ENCODE peak calls at places on chromosome 22, in nine cellular contexts. C is CD8-positive, alpha-beta T cell; O is CD4-positive, alpha-beta memory T cell; K is lung; W is NCI-H460; M is endothelial cell; E is CD4-positive, alpha-beta T cell; G is posterior vena cava; V is AG08396. F is an unnamed sample.

GRCh38 chr22:46436595-46437163 is 100.7 kb downstream of the CELSR1 start:
- DNase-seq in C (no peak), O (no peak), K (no peak), W (no peak), M (no peak), E (no peak), G (no peak), V (no peak), F (no peak)

GRCh38 chr22:24965822-24966626 is 13.5 kb downstream of the KIAA1671 start:
- DNase-seq in C (no peak), O (no peak), K (peak), W (no peak), M (no peak), E (no peak), G (no peak), V (no peak), F (no peak)

GRCh38 chr22:47633111-47633510 is 870.7 kb downstream of the TBC1D22A start:
- DNase-seq in C (no peak), O (no peak), K (no peak), W (no peak), M (no peak), E (no peak), G (no peak), V (no peak), F (no peak)

GRCh38 chr22:39265143-39265542 is 20.4 kb upstream of the PDGFB start:
- DNase-seq in C (no peak), O (no peak), K (no peak), W (no peak), M (no peak), E (no peak), G (no peak), V (no peak), F (no peak)

GRCh38 chr22:24175160-24175808 is 6.0 kb upstream of the SUSD2 start:
- DNase-seq in C (peak), O (peak), K (peak), W (peak), M (peak), E (peak), G (peak), V (peak), F (peak)

GRCh38 chr22:36211237-36211881 is 9.8 kb upstream of the APOL4 start:
- DNase-seq in C (no peak), O (no peak), K (no peak), W (no peak), M (no peak), E (no peak), G (no peak), V (no peak), F (peak)

GRCh38 chr22:30310881-30311771 is 15.6 kb downstream of the TBC1D10A start:
- DNase-seq in C (no peak), O (no peak), K (peak), W (no peak), M (no peak), E (no peak), G (no peak), V (peak), F (no peak)

GRCh38 chr22:28142361-28142801 is 223.3 kb upstream of the PITPNB start:
- DNase-seq in C (no peak), O (no peak), K (no peak), W (no peak), M (no peak), E (no peak), G (no peak), V (peak), F (no peak)

GRCh38 chr22:49390954-49391353 is 436.7 kb downstream of the BRD1 start:
- DNase-seq in C (no peak), O (no peak), K (no peak), W (no peak), M (no peak), E (no peak), G (no peak), V (no peak), F (no peak)

GRCh38 chr22:44246615-44247326 is 66.0 kb downstream of the SHISAL1 start:
- DNase-seq in C (no peak), O (no peak), K (peak), W (no peak), M (no peak), E (no peak), G (no peak), V (no peak), F (no peak)

GRCh38 chr22:50208430-50208938 is 7.7 kb downstream of the SELENOO start:
- DNase-seq in C (no peak), O (no peak), K (no peak), W (no peak), M (no peak), E (no peak), G (no peak), V (no peak), F (no peak)

GRCh38 chr22:24588370-24588755 is 4.5 kb downstream of the LRRC75B start:
- DNase-seq in C (no peak), O (no peak), K (no peak), W (no peak), M (no peak), E (no peak), G (peak), V (no peak), F (peak)

GRCh38 chr22:28931844-28932561 is 48.6 kb downstream of the ZNRF3 start:
- DNase-seq in C (no peak), O (no peak), K (no peak), W (no peak), M (no peak), E (no peak), G (no peak), V (no peak), F (no peak)

GRCh38 chr22:39748877-39749276 is 144.7 kb downstream of the ENTHD1 start:
- DNase-seq in C (no peak), O (no peak), K (no peak), W (peak), M (no peak), E (no peak), G (no peak), V (peak), F (no peak)

GRCh38 chr22:37281646-37282384 is 493 bp upstream of the CYTH4 start:
- DNase-seq in C (no peak), O (no peak), K (no peak), W (no peak), M (no peak), E (no peak), G (no peak), V (no peak), F (no peak)

GRCh38 chr22:32044913-32045312 is 1.9 kb downstream of the SLC5A1 start:
- DNase-seq in C (no peak), O (no peak), K (no peak), W (no peak), M (no peak), E (no peak), G (no peak), V (no peak), F (no peak)

GRCh38 chr22:24435323-24435645 is 7.9 kb downstream of the ADORA2A start:
- DNase-seq in C (no peak), O (no peak), K (no peak), W (no peak), M (no peak), E (no peak), G (no peak), V (no peak), F (no peak)

GRCh38 chr22:21642584-21643448 is 714 bp downstream of the SDF2L1 start:
- DNase-seq in C (peak), O (peak), K (peak), W (peak), M (peak), E (peak), G (peak), V (peak), F (no peak)

GRCh38 chr22:30305906-30306628 is 16.8 kb upstream of the CASTOR1 start:
- DNase-seq in C (no peak), O (peak), K (no peak), W (no peak), M (no peak), E (no peak), G (no peak), V (no peak), F (peak)

GRCh38 chr22:36334081-36334831 is 53.5 kb downstream of the MYH9 start:
- DNase-seq in C (no peak), O (no peak), K (no peak), W (no peak), M (peak), E (no peak), G (no peak), V (no peak), F (peak)

GRCh38 chr22:46007003-46007847 is 30.3 kb upstream of the WNT7B start:
- DNase-seq in C (no peak), O (no peak), K (peak), W (peak), M (no peak), E (no peak), G (peak), V (peak), F (no peak)

GRCh38 chr22:22516992-22517391 is 3.1 kb downstream of the ZNF280A start:
- DNase-seq in C (no peak), O (no peak), K (no peak), W (no peak), M (no peak), E (no peak), G (no peak), V (no peak), F (no peak)

GRCh38 chr22:24695958-24696511 is 78.5 kb downstream of the PIWIL3 start:
- DNase-seq in C (no peak), O (no peak), K (peak), W (no peak), M (no peak), E (no peak), G (no peak), V (peak), F (no peak)

GRCh38 chr22:41181349-41182241 is 23.5 kb upstream of the L3MBTL2 start:
- DNase-seq in C (no peak), O (no peak), K (no peak), W (no peak), M (no peak), E (no peak), G (no peak), V (no peak), F (no peak)